ENCODE peak calls at places on chromosomes 1 and 21, in seven cellular contexts. One of them, this sample, is unnamed.

GRCh38 chr1:243974451-243975292 is 76.4 kb upstream of the ZBTB18 start:
- DNase-seq in fibroblast of lung: peak; percentile 11
- DNase-seq in PC-3: peak; percentile 37
- DNase-seq in IMR-90: peak; percentile 24
- DNase-seq in GM23248: peak; percentile 40
- DNase-seq in mesenchymal stem cell: peak; percentile 35
- DNase-seq in neuronal stem cell: no peak
- DNase-seq in this sample: no peak

GRCh38 chr1:43058545-43059360 is 100.1 kb upstream of the SLC2A1 start:
- DNase-seq in neuronal stem cell: no peak
- DNase-seq in PC-3: peak; percentile 56
- DNase-seq in mesenchymal stem cell: peak; percentile 57
- DNase-seq in GM23248: peak; percentile 55
- DNase-seq in IMR-90: peak; percentile 68
- DNase-seq in fibroblast of lung: peak; percentile 57
- DNase-seq in this sample: no peak

GRCh38 chr1:178262101-178262500 is 168.2 kb downstream of the RASAL2 start:
- DNase-seq in neuronal stem cell: peak; percentile 61
- DNase-seq in IMR-90: peak; percentile 92
- DNase-seq in fibroblast of lung: peak; percentile 90
- DNase-seq in GM23248: peak; percentile 64
- DNase-seq in PC-3: peak; percentile 6
- DNase-seq in mesenchymal stem cell: peak; percentile 93
- DNase-seq in this sample: no peak

GRCh38 chr1:18644013-18644399 is 13.4 kb downstream of the PAX7 start:
- DNase-seq in GM23248: no peak
- DNase-seq in fibroblast of lung: no peak
- DNase-seq in mesenchymal stem cell: no peak
- DNase-seq in PC-3: no peak
- DNase-seq in IMR-90: no peak
- DNase-seq in neuronal stem cell: no peak
- DNase-seq in this sample: no peak

GRCh38 chr21:42384184-42384583 is 11.7 kb downstream of the TMPRSS3 start:
- DNase-seq in fibroblast of lung: no peak
- DNase-seq in IMR-90: no peak
- DNase-seq in PC-3: no peak
- DNase-seq in neuronal stem cell: no peak
- DNase-seq in mesenchymal stem cell: no peak
- DNase-seq in GM23248: no peak
- DNase-seq in this sample: no peak

GRCh38 chr1:119621714-119622113 is 26.4 kb downstream of the ZNF697 start:
- DNase-seq in IMR-90: no peak
- DNase-seq in fibroblast of lung: no peak
- DNase-seq in GM23248: no peak
- DNase-seq in neuronal stem cell: no peak
- DNase-seq in mesenchymal stem cell: no peak
- DNase-seq in PC-3: no peak
- DNase-seq in this sample: no peak

GRCh38 chr1:210321552-210321951 is 7.2 kb upstream of the HHAT start:
- DNase-seq in fibroblast of lung: no peak
- DNase-seq in neuronal stem cell: no peak
- DNase-seq in IMR-90: no peak
- DNase-seq in mesenchymal stem cell: no peak
- DNase-seq in GM23248: no peak
- DNase-seq in PC-3: no peak
- DNase-seq in this sample: no peak

GRCh38 chr1:92087542-92087941 is 7.4 kb downstream of the BTBD8 start:
- DNase-seq in mesenchymal stem cell: no peak
- DNase-seq in fibroblast of lung: no peak
- DNase-seq in GM23248: no peak
- DNase-seq in IMR-90: no peak
- DNase-seq in neuronal stem cell: no peak
- DNase-seq in PC-3: no peak
- DNase-seq in this sample: no peak

GRCh38 chr1:161106434-161106833 is 8.3 kb downstream of the KLHDC9 start:
- DNase-seq in GM23248: no peak
- DNase-seq in fibroblast of lung: no peak
- DNase-seq in PC-3: no peak
- DNase-seq in neuronal stem cell: no peak
- DNase-seq in mesenchymal stem cell: no peak
- DNase-seq in IMR-90: no peak
- DNase-seq in this sample: no peak

GRCh38 chr1:162562452-162562828 is 918 bp downstream of the UAP1 start:
- DNase-seq in neuronal stem cell: no peak
- DNase-seq in mesenchymal stem cell: peak; percentile 57
- DNase-seq in PC-3: peak; percentile 80
- DNase-seq in GM23248: peak; percentile 89
- DNase-seq in fibroblast of lung: peak; percentile 67
- DNase-seq in IMR-90: peak; percentile 65
- DNase-seq in this sample: no peak

GRCh38 chr1:32892368-32893197 is 6.3 kb downstream of the HPCA start:
- DNase-seq in IMR-90: no peak
- DNase-seq in neuronal stem cell: no peak
- DNase-seq in PC-3: no peak
- DNase-seq in mesenchymal stem cell: no peak
- DNase-seq in fibroblast of lung: peak; percentile 22
- DNase-seq in GM23248: peak; percentile 57
- DNase-seq in this sample: peak; percentile 73

GRCh38 chr1:228062085-228062791 is 20.3 kb upstream of the ARF1 start:
- DNase-seq in neuronal stem cell: no peak
- DNase-seq in GM23248: no peak
- DNase-seq in mesenchymal stem cell: no peak
- DNase-seq in fibroblast of lung: no peak
- DNase-seq in IMR-90: no peak
- DNase-seq in PC-3: no peak
- DNase-seq in this sample: no peak

GRCh38 chr1:18908911-18909771 is 6.8 kb upstream of the ALDH4A1 start:
- DNase-seq in GM23248: no peak
- DNase-seq in mesenchymal stem cell: no peak
- DNase-seq in fibroblast of lung: no peak
- DNase-seq in IMR-90: no peak
- DNase-seq in PC-3: no peak
- DNase-seq in neuronal stem cell: no peak
- DNase-seq in this sample: no peak

GRCh38 chr1:113255728-113256347 is 134.5 kb upstream of the MAGI3 start:
- DNase-seq in GM23248: no peak
- DNase-seq in neuronal stem cell: peak; percentile 78
- DNase-seq in IMR-90: no peak
- DNase-seq in PC-3: peak; percentile 71
- DNase-seq in fibroblast of lung: no peak
- DNase-seq in mesenchymal stem cell: no peak
- DNase-seq in this sample: no peak

GRCh38 chr1:116909511-116910378 is at the start of gene PTGFRN:
- DNase-seq in fibroblast of lung: peak; percentile 24
- DNase-seq in PC-3: peak; percentile 71
- DNase-seq in mesenchymal stem cell: peak; percentile 65
- DNase-seq in neuronal stem cell: peak; percentile 67
- DNase-seq in GM23248: peak; percentile 78
- DNase-seq in IMR-90: peak; percentile 6
- DNase-seq in this sample: peak; percentile 86

GRCh38 chr1:153933420-153933819 is 10.6 kb upstream of the GATAD2B start:
- DNase-seq in PC-3: no peak
- DNase-seq in neuronal stem cell: no peak
- DNase-seq in fibroblast of lung: no peak
- DNase-seq in IMR-90: no peak
- DNase-seq in GM23248: no peak
- DNase-seq in mesenchymal stem cell: no peak
- DNase-seq in this sample: peak; percentile 66

GRCh38 chr1:167936068-167936929 is at the start of gene DCAF6:
- DNase-seq in IMR-90: peak; percentile 99
- DNase-seq in GM23248: peak; percentile 99
- DNase-seq in fibroblast of lung: peak; percentile 99
- DNase-seq in PC-3: peak; percentile 100
- DNase-seq in neuronal stem cell: peak; percentile 98
- DNase-seq in mesenchymal stem cell: peak; percentile 99
- DNase-seq in this sample: peak; percentile 99

GRCh38 chr1:245016700-245017099 is 138.1 kb upstream of the KIF26B start:
- DNase-seq in IMR-90: no peak
- DNase-seq in mesenchymal stem cell: no peak
- DNase-seq in PC-3: no peak
- DNase-seq in fibroblast of lung: no peak
- DNase-seq in neuronal stem cell: no peak
- DNase-seq in GM23248: no peak
- DNase-seq in this sample: no peak

GRCh38 chr21:41328660-41329300 is 12.2 kb downstream of the FAM3B start:
- DNase-seq in IMR-90: peak; percentile 35
- DNase-seq in GM23248: no peak
- DNase-seq in fibroblast of lung: no peak
- DNase-seq in mesenchymal stem cell: no peak
- DNase-seq in PC-3: no peak
- DNase-seq in neuronal stem cell: no peak
- DNase-seq in this sample: no peak

GRCh38 chr1:172138636-172139035 is 281.8 kb upstream of the C1orf105 start:
- DNase-seq in fibroblast of lung: no peak
- DNase-seq in neuronal stem cell: no peak
- DNase-seq in IMR-90: no peak
- DNase-seq in mesenchymal stem cell: no peak
- DNase-seq in GM23248: no peak
- DNase-seq in PC-3: no peak
- DNase-seq in this sample: no peak

DNA sequence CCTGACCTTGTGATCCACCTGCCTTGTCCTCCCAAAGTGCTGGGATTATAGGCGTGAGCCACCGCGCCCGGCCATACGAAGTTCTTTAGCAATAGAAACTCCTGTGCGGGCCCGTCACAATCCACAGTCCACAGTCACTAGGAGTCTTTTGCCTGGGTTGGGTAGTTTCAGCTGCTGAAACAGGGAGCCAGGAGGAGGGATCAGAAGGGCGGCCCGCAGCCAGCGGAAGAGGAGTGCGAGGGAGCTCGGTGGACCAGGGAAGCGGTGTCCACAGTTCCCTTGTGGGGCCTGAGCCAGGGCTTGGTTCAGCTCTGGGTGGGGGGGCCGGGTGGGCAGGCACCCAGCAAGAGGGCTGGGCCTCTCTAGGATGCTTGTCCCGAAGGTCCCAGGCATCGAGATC is 17.9 kb upstream of the HSPG2 start:
- DNase-seq in PC-3: no peak
- DNase-seq in IMR-90: no peak
- DNase-seq in mesenchymal stem cell: no peak
- DNase-seq in fibroblast of lung: no peak
- DNase-seq in neuronal stem cell: no peak
- DNase-seq in GM23248: no peak
- DNase-seq in this sample: no peak
- H3K9ac ChIP-seq in PC-3: no peak overlapping the region
- H3K9ac ChIP-seq in IMR-90: no peak overlapping the region
- H3K9ac ChIP-seq in mesenchymal stem cell: peak overlapping the region; percentile 61
- H3K9ac ChIP-seq in fibroblast of lung: no peak overlapping the region
- H3K9ac ChIP-seq in neuronal stem cell: no peak overlapping the region
- H3K9ac ChIP-seq in GM23248: no peak overlapping the region
- H3K9ac ChIP-seq in this sample: no peak overlapping the region

GRCh38 chr1:4221107-4221506 is 321.0 kb upstream of the C1orf174 start:
- DNase-seq in PC-3: no peak
- DNase-seq in neuronal stem cell: no peak
- DNase-seq in IMR-90: no peak
- DNase-seq in GM23248: no peak
- DNase-seq in fibroblast of lung: no peak
- DNase-seq in mesenchymal stem cell: no peak
- DNase-seq in this sample: no peak
- H3K9me3 ChIP-seq in PC-3: no peaks in the 10 kb centered on the region
- H3K9me3 ChIP-seq in neuronal stem cell: no peaks in the 10 kb centered on the region
- H3K9me3 ChIP-seq in IMR-90: peaks cover 48% of the 10 kb centered on the region
- H3K9me3 ChIP-seq in GM23248: no peaks in the 10 kb centered on the region
- H3K9me3 ChIP-seq in fibroblast of lung: no peaks in the 10 kb centered on the region
- H3K9me3 ChIP-seq in mesenchymal stem cell: no peaks in the 10 kb centered on the region
- H3K9me3 ChIP-seq in this sample: no peaks in the 10 kb centered on the region

GRCh38 chr1:203467550-203467921 is 8.1 kb upstream of the PRELP start:
- DNase-seq in GM23248: peak; percentile 46
- DNase-seq in neuronal stem cell: no peak
- DNase-seq in PC-3: no peak
- DNase-seq in IMR-90: no peak
- DNase-seq in fibroblast of lung: peak; percentile 37
- DNase-seq in mesenchymal stem cell: no peak
- DNase-seq in this sample: peak; percentile 88
- H3K27ac ChIP-seq in GM23248: no peak overlapping the region
- H3K27ac ChIP-seq in neuronal stem cell: no peak overlapping the region
- H3K27ac ChIP-seq in PC-3: no peak overlapping the region
- H3K27ac ChIP-seq in IMR-90: no peak overlapping the region
- H3K27ac ChIP-seq in fibroblast of lung: no peak overlapping the region
- H3K27ac ChIP-seq in mesenchymal stem cell: no peak overlapping the region
- H3K27ac ChIP-seq in this sample: no peak overlapping the region

GRCh38 chr1:5516756-5517155 is 475.5 kb downstream of the NPHP4 start:
- DNase-seq in neuronal stem cell: no peak
- DNase-seq in PC-3: no peak
- DNase-seq in fibroblast of lung: no peak
- DNase-seq in GM23248: no peak
- DNase-seq in mesenchymal stem cell: no peak
- DNase-seq in IMR-90: no peak
- DNase-seq in this sample: no peak

GRCh38 chr1:5515501-5515900 is 476.7 kb downstream of the NPHP4 start:
- DNase-seq in fibroblast of lung: no peak
- DNase-seq in mesenchymal stem cell: no peak
- DNase-seq in IMR-90: no peak
- DNase-seq in PC-3: no peak
- DNase-seq in neuronal stem cell: no peak
- DNase-seq in GM23248: no peak
- DNase-seq in this sample: no peak

GRCh38 chr1:5513891-5514515 is 478.2 kb downstream of the NPHP4 start:
- DNase-seq in PC-3: peak; percentile 18
- DNase-seq in IMR-90: no peak
- DNase-seq in neuronal stem cell: no peak
- DNase-seq in fibroblast of lung: no peak
- DNase-seq in mesenchymal stem cell: no peak
- DNase-seq in GM23248: no peak
- DNase-seq in this sample: peak; percentile 69

GRCh38 chr1:5513179-5513578 is 479.0 kb downstream of the NPHP4 start:
- DNase-seq in PC-3: no peak
- DNase-seq in neuronal stem cell: no peak
- DNase-seq in GM23248: no peak
- DNase-seq in fibroblast of lung: no peak
- DNase-seq in IMR-90: no peak
- DNase-seq in mesenchymal stem cell: no peak
- DNase-seq in this sample: peak; percentile 56

GRCh38 chr1:5514519-5515183 is 477.6 kb downstream of the NPHP4 start:
- DNase-seq in neuronal stem cell: peak; percentile 48
- DNase-seq in PC-3: peak; percentile 73
- DNase-seq in IMR-90: peak; percentile 7
- DNase-seq in mesenchymal stem cell: peak; percentile 3
- DNase-seq in fibroblast of lung: peak; percentile 25
- DNase-seq in GM23248: peak; percentile 48
- DNase-seq in this sample: peak; percentile 83
- H3K9ac ChIP-seq in neuronal stem cell: no peak overlapping the region
- H3K9ac ChIP-seq in PC-3: no peak overlapping the region
- H3K9ac ChIP-seq in IMR-90: no peak overlapping the region
- H3K9ac ChIP-seq in mesenchymal stem cell: no peak overlapping the region
- H3K9ac ChIP-seq in fibroblast of lung: no peak overlapping the region
- H3K9ac ChIP-seq in GM23248: no peak overlapping the region
- H3K9ac ChIP-seq in this sample: no peak overlapping the region